ENCODE peak calls at places on chromosomes 12 and 14, in four cellular contexts. Y, A, S and C are unnamed samples.
A peak's percentile ranks its signal among the peaks of the same experiment; 100 is the strongest.

GRCh38 chr14:63180017-63180416 is 24.2 kb upstream of the RHOJ start:
- DNase-seq in A (no peak), S (no peak), Y (no peak), C (no peak)

GRCh38 chr14:36423430-36423829 is 96.6 kb downstream of the NKX2-1 start:
- DNase-seq in A (no peak), S (no peak), Y (no peak), C (no peak)

GRCh38 chr12:23906329-23906728 is 43.1 kb downstream of the SOX5 start:
- DNase-seq in A (peak; percentile 84), S (no peak), Y (no peak), C (peak; percentile 41)

GRCh38 chr14:105065280-105066228 is at the start of gene GPR132:
- DNase-seq in A (peak; percentile 80), Y (no peak), S (peak; percentile 38), C (peak; percentile 28)

GRCh38 chr14:32074887-32075572 is 2.1 kb upstream of the ARHGAP5 start:
- DNase-seq in S (no peak), A (no peak), Y (no peak), C (no peak)

GRCh38 chr14:95442633-95443021 is 73.8 kb downstream of the SYNE3 start:
- DNase-seq in Y (peak; percentile 83), A (peak; percentile 74), S (peak; percentile 92), C (peak; percentile 84)

GRCh38 chr12:46377678-46378077 is 5.1 kb upstream of the SLC38A2 start:
- DNase-seq in Y (no peak), A (no peak), S (no peak), C (no peak)

GRCh38 chr14:53491256-53491905 is 338.3 kb upstream of the DDHD1 start:
- DNase-seq in S (no peak), A (no peak), Y (no peak), C (no peak)

GRCh38 chr12:42299392-42300308 is 26.2 kb downstream of the ZCRB1 start:
- DNase-seq in Y (no peak), S (no peak), A (peak; percentile 76), C (no peak)

GRCh38 chr14:99121027-99121875 is 150.7 kb downstream of the BCL11B start:
- DNase-seq in S (no peak), A (no peak), Y (no peak), C (peak; percentile 22)

GRCh38 chr12:26338574-26339572 is 143.5 kb downstream of the SSPN start:
- DNase-seq in Y (no peak), S (no peak), A (peak; percentile 80), C (no peak)

GRCh38 chr14:64727551-64728071 is 23.4 kb downstream of the PLEKHG3 start:
- DNase-seq in S (no peak), Y (peak; percentile 7), A (no peak), C (no peak)

GRCh38 chr12:105414088-105414487 is 83.6 kb downstream of the C12orf75 start:
- DNase-seq in Y (no peak), A (no peak), S (no peak), C (no peak)

GRCh38 chr14:92670177-92670576 is 78.2 kb downstream of the LGMN start:
- DNase-seq in Y (no peak), S (no peak), A (peak; percentile 13), C (no peak)

GRCh38 chr12:12319501-12320322 is 30.3 kb downstream of the MANSC1 start:
- DNase-seq in S (no peak), Y (no peak), A (no peak), C (no peak)

GRCh38 chr12:88419794-88420193 is 160.5 kb downstream of the KITLG start:
- DNase-seq in S (no peak), Y (no peak), A (no peak), C (no peak)

GRCh38 chr14:68547305-68548193 is 245.3 kb downstream of the ZFP36L1 start:
- DNase-seq in Y (no peak), A (peak; percentile 89), S (peak; percentile 67), C (no peak)

GRCh38 chr14:104346608-104347007 is 208.2 kb downstream of the KIF26A start:
- DNase-seq in Y (no peak), A (no peak), S (no peak), C (peak; percentile 10)

GRCh38 chr14:92694807-92695206 is 53.6 kb downstream of the LGMN start:
- DNase-seq in Y (no peak), A (no peak), S (no peak), C (no peak)

GRCh38 chr14:70317969-70318634 is 41.4 kb downstream of the COX16 start:
- DNase-seq in S (peak; percentile 72), A (peak; percentile 54), Y (peak; percentile 49), C (peak; percentile 61)

GRCh38 chr12:111035578-111036301 is 115.4 kb upstream of the MYL2 start:
- DNase-seq in Y (peak; percentile 47), S (no peak), A (no peak), C (peak; percentile 55)

GRCh38 chr14:61461808-61462275 is 140.5 kb downstream of the PRKCH start:
- DNase-seq in S (peak; percentile 43), A (peak; percentile 77), Y (no peak), C (no peak)

GRCh38 chr12:108833355-108833733 is 24.0 kb downstream of the SSH1 start:
- DNase-seq in S (no peak), Y (no peak), A (peak; percentile 89), C (peak; percentile 72)

GRCh38 chr14:68739701-68740100 is 53.2 kb downstream of the ZFP36L1 start:
- DNase-seq in S (no peak), Y (no peak), A (no peak), C (no peak)

GRCh38 chr14:69574266-69574953 is at the start of gene CCDC177:
- DNase-seq in S (peak; percentile 58), A (peak; percentile 21), Y (peak; percentile 81), C (peak; percentile 75)